ENCODE peak calls at places on chromosomes 2 and 18, in seven cellular contexts. V, Q, K, Y, X, B and M are unnamed samples. For H3K36me3, the result is how much of the 10 kb centered on the place peaks cover.

GRCh38 chr2:135916232-135916631 is 40.0 kb upstream of the MCM6 start:
- DNase-seq in V (no peak), Q (peak), K (peak), Y (no peak), X (no peak), B (peak), M (no peak)

GRCh38 chr2:204696124-204696523 is 150.8 kb downstream of the PARD3B start:
- DNase-seq in V (no peak), Q (no peak), K (no peak), Y (no peak), X (no peak), B (no peak), M (no peak)

GRCh38 chr18:50631831-50632285 is 72.0 kb downstream of the MAPK4 start:
- DNase-seq in V (no peak), Q (no peak), K (no peak), Y (no peak), X (peak), B (no peak), M (no peak)

GRCh38 chr2:103959174-103960125 is 894.5 kb upstream of the POU3F3 start:
- DNase-seq in V (peak), Q (peak), K (no peak), Y (no peak), X (no peak), B (no peak), M (peak)

GRCh38 chr2:196718394-196718793 is 78.9 kb downstream of the CCDC150 start:
- DNase-seq in V (no peak), Q (no peak), K (no peak), Y (no peak), X (no peak), B (no peak), M (no peak)

GRCh38 chr2:235936493-235936892 is 231.7 kb downstream of the GBX2 start:
- DNase-seq in V (no peak), Q (no peak), K (no peak), Y (no peak), X (no peak), B (no peak), M (no peak)

GRCh38 chr2:63081404-63081803 is 30.8 kb downstream of the OTX1 start:
- DNase-seq in V (no peak), Q (no peak), K (no peak), Y (no peak), X (no peak), B (no peak), M (no peak)

GRCh38 chr2:138814123-138814883 is 34.1 kb upstream of the NXPH2 start:
- DNase-seq in V (no peak), Q (no peak), K (no peak), Y (no peak), X (no peak), B (peak), M (no peak)

GRCh38 chr2:240384711-240385450 is 50.6 kb upstream of the GPC1 start:
- DNase-seq in V (no peak), Q (no peak), K (no peak), Y (peak), X (peak), B (no peak), M (no peak)

GRCh38 chr2:157758586-157758985 is 117.5 kb downstream of the ACVR1 start:
- DNase-seq in V (no peak), Q (no peak), K (no peak), Y (no peak), X (no peak), B (no peak), M (no peak)

GRCh38 chr2:56749152-56749752 is 565.5 kb downstream of the CCDC85A start:
- DNase-seq in V (no peak), Q (no peak), K (no peak), Y (no peak), X (no peak), B (peak), M (no peak)

GRCh38 chr2:62227386-62228075 is 31.6 kb downstream of the B3GNT2 start:
- DNase-seq in V (no peak), Q (no peak), K (no peak), Y (no peak), X (peak), B (no peak), M (no peak)

GRCh38 chr2:118380915-118381653 is 292.8 kb downstream of the INSIG2 start:
- DNase-seq in V (no peak), Q (no peak), K (no peak), Y (no peak), X (no peak), B (no peak), M (no peak)

GRCh38 chr18:76491801-76492668 is 3.0 kb downstream of the ZNF516 start:
- DNase-seq in V (peak), Q (peak), K (peak), Y (peak), X (peak), B (no peak), M (peak)

GRCh38 chr2:41394541-41394940 is 653.3 kb upstream of the PKDCC start:
- DNase-seq in V (no peak), Q (no peak), K (no peak), Y (no peak), X (no peak), B (no peak), M (no peak)

GRCh38 chr2:60468390-60469085 is 84.9 kb downstream of the BCL11A start:
- DNase-seq in V (no peak), Q (no peak), K (no peak), Y (no peak), X (no peak), B (no peak), M (no peak)

GRCh38 chr2:72023678-72024390 is 123.8 kb downstream of the CYP26B1 start:
- DNase-seq in V (no peak), Q (no peak), K (no peak), Y (no peak), X (no peak), B (no peak), M (no peak)

GRCh38 chr2:74186038-74186437 is 7.4 kb upstream of the MOB1A start:
- DNase-seq in V (no peak), Q (peak), K (no peak), Y (peak), X (peak), B (no peak), M (no peak)

GRCh38 chr18:33870059-33870458 is 292.0 kb downstream of the ASXL3 start:
- DNase-seq in V (no peak), Q (no peak), K (no peak), Y (no peak), X (no peak), B (no peak), M (no peak)

GRCh38 chr2:198073253-198073652 is 268.9 kb downstream of the PLCL1 start:
- DNase-seq in V (no peak), Q (no peak), K (no peak), Y (no peak), X (no peak), B (no peak), M (no peak)

GRCh38 chr2:44168684-44169154 is at the start of gene PPM1B:
- DNase-seq in V (peak), Q (peak), K (peak), Y (peak), X (peak), B (no peak), M (no peak)

GRCh38 chr2:217065695-217066405 is 206.0 kb upstream of the TNP1 start:
- DNase-seq in V (no peak), Q (no peak), K (no peak), Y (no peak), X (no peak), B (no peak), M (no peak)

GRCh38 chr2:150653351-150653750 is 165.9 kb upstream of the RND3 start:
- DNase-seq in V (no peak), Q (no peak), K (no peak), Y (no peak), X (no peak), B (no peak), M (no peak)

GRCh38 chr18:6009751-6010150 is 114.4 kb upstream of the TMEM200C start:
- DNase-seq in V (no peak), Q (no peak), K (no peak), Y (no peak), X (no peak), B (no peak), M (no peak)

GRCh38 chr2:234048049-234048448 is 2.5 kb upstream of the SPP2 start:
- DNase-seq in V (no peak), Q (no peak), K (no peak), Y (no peak), X (no peak), B (no peak), M (no peak)

GRCh38 chr18:61569176-61569892 is 236.1 kb downstream of the CDH20 start:
- DNase-seq in V (no peak), Q (no peak), K (no peak), Y (no peak), X (no peak), B (no peak), M (no peak)

GRCh38 chr18:58942486-58942885 is 77.8 kb downstream of the ZNF532 start:
- DNase-seq in V (peak), Q (no peak), K (no peak), Y (no peak), X (no peak), B (no peak), M (no peak)

GRCh38 chr2:46794693-46795317 is 120.8 kb downstream of the MCFD2 start:
- DNase-seq in V (no peak), Q (no peak), K (no peak), Y (no peak), X (no peak), B (no peak), M (no peak)

GRCh38 chr2:80527119-80527518 is 222.6 kb upstream of the LRRTM1 start:
- DNase-seq in V (no peak), Q (no peak), K (no peak), Y (no peak), X (no peak), B (no peak), M (no peak)

GRCh38 chr2:196482119-196483065 is 157.1 kb upstream of the CCDC150 start:
- DNase-seq in V (no peak), Q (no peak), K (no peak), Y (no peak), X (no peak), B (no peak), M (no peak)

GRCh38 chr2:30209227-30209626 is 22.1 kb upstream of the LBH start:
- DNase-seq in V (no peak), Q (no peak), K (no peak), Y (no peak), X (no peak), B (no peak), M (no peak)

GRCh38 chr2:170713280-170714155 is 1.6 kb upstream of the SP5 start:
- DNase-seq in V (no peak), Q (no peak), K (no peak), Y (no peak), X (no peak), B (no peak), M (no peak)

GRCh38 chr2:32688511-32688910 is 60.7 kb downstream of the TTC27 start:
- DNase-seq in V (no peak), Q (no peak), K (no peak), Y (no peak), X (no peak), B (no peak), M (no peak)

GRCh38 chr2:146806295-146807005 is 1038.4 kb upstream of the ACVR2A start:
- DNase-seq in V (no peak), Q (no peak), K (no peak), Y (no peak), X (no peak), B (no peak), M (no peak)

GRCh38 chr2:10502803-10503107 is 54.6 kb upstream of the ODC1 start:
- DNase-seq in V (no peak), Q (no peak), K (no peak), Y (no peak), X (no peak), B (no peak), M (no peak)

GRCh38 chr2:223306371-223306770 is 254.4 kb downstream of the KCNE4 start:
- DNase-seq in V (no peak), Q (no peak), K (no peak), Y (no peak), X (no peak), B (peak), M (no peak)

DNA sequence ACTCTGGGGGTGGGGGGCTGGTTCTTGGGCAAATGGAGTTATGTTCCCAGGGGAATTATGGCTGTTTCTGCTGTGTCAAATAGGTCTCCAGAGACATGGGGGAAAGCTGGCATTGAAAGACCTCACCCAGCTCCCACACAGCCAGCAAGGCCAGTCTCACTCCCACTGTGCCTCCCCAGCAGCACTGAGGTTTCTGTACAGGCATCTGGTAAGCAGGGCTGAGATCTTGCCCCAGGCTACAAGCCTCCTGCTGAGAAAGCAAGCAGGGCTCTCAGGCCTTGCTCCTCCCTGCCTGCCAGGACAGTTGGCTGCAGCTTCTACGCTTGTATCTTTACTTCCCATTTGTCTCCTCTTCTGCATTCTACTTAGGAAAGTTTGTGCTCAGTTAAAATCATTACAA is 50.5 kb upstream of the FHOD3 start:
- DNase-seq in V (no peak), Q (no peak), K (no peak), Y (no peak), X (no peak), B (no peak), M (no peak)
- H3K36me3 ChIP-seq in V (under half), Q (under half), K (under half), Y (under half), X (under half), B (under half), M (under half)

DNA sequence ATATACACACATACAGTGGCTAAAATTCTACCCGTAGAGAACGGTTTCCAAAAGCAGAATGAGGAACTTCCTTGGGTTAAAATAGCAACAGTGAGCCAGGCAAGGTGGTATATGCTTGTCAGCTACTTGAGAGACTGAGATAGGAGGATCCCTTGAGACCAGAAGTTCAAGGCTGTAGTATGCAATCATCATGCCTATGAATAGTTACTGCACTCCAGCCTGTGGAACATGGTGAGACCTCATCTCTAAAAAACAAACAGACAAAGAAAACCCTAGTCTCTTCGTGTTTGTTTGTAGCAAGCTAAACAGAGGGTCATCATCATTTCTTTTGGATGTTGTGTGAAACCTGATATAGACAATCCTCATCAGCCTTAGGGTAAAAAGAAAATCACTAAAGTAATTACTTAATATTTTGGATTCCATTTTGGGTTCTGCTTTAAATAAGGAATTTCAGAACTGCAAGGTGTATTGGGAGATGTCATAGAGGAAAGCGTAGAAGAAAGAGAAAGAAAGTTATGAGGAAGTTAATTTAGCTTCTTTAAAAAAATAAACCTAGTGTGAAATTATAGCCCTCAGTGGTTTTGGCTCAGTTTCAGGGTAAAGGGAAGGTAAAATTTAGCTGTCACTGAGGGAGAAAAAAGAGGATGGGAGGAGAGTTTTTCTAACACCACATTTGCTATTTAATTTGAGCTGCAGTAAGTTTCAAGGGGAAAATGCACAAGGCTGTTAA is 46.5 kb downstream of the PLEK start:
- DNase-seq in V (no peak), Q (no peak), K (no peak), Y (no peak), X (no peak), B (no peak), M (no peak)
- TF ChIP-seq POLR2A in V (no peak), Q (no peak), K (no peak), Y (no peak), X (no peak), B (no peak), M (no peak)

DNA sequence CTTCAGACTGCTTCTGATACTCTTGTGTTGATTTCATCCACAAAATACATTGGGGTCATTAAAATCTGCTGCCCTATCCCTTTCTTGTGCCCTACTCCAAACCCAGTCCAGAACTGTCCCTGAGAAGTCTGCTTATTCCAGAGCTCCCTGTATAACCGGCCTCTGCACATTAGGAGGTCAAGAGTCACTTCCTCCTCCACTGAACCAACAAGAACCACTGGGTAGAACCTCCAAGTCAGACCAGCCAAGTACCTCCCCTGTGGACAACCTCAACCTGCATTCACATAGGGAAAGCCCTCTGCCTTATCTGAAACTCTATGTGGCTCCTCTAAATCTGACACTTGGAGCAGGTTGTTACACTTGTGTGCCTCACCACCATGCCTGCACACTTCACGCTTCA is 22.1 kb downstream of the KDSR start:
- DNase-seq in V (peak), Q (no peak), K (no peak), Y (no peak), X (no peak), B (no peak), M (no peak)
- H3K36me3 ChIP-seq in V (under half), Q (under half), K (under half), Y (under half), X (under half), B (under half), M (under half)

GRCh38 chr2:237485844-237486243 is 1.2 kb upstream of the MLPH start:
- DNase-seq in V (no peak), Q (no peak), K (no peak), Y (no peak), X (no peak), B (no peak), M (no peak)

GRCh38 chr2:237485304-237485703 is 1.7 kb upstream of the MLPH start:
- DNase-seq in V (no peak), Q (no peak), K (no peak), Y (no peak), X (no peak), B (no peak), M (no peak)

GRCh38 chr2:237486819-237487448 is at the start of gene MLPH:
- DNase-seq in V (peak), Q (no peak), K (peak), Y (peak), X (no peak), B (no peak), M (peak)

GRCh38 chr2:237487496-237487895 is 445 bp downstream of the MLPH start:
- DNase-seq in V (peak), Q (no peak), K (no peak), Y (peak), X (no peak), B (no peak), M (no peak)

GRCh38 chr2:237486334-237486818 is 675 bp upstream of the MLPH start:
- DNase-seq in V (peak), Q (no peak), K (no peak), Y (peak), X (no peak), B (no peak), M (no peak)
- TF ChIP-seq POLR2A in V (no peak), Q (no peak), K (no peak), Y (no peak), X (no peak), B (no peak), M (no peak)

GRCh38 chr2:215358891-215359575 is 47.2 kb downstream of the ATIC start:
- DNase-seq in V (no peak), Q (no peak), K (no peak), Y (no peak), X (no peak), B (no peak), M (no peak)

GRCh38 chr2:215357660-215358059 is 45.8 kb downstream of the ATIC start:
- DNase-seq in V (no peak), Q (no peak), K (no peak), Y (no peak), X (no peak), B (no peak), M (no peak)

GRCh38 chr2:215359576-215359922 is 47.7 kb downstream of the ATIC start:
- DNase-seq in V (no peak), Q (no peak), K (no peak), Y (no peak), X (no peak), B (no peak), M (no peak)

GRCh38 chr2:215356948-215357461 is 45.1 kb downstream of the ATIC start:
- DNase-seq in V (no peak), Q (no peak), K (no peak), Y (no peak), X (no peak), B (no peak), M (no peak)

GRCh38 chr2:215358312-215358845 is 46.5 kb downstream of the ATIC start:
- DNase-seq in V (no peak), Q (no peak), K (no peak), Y (no peak), X (no peak), B (no peak), M (no peak)
- H3K36me3 ChIP-seq in V (under half), Q (under half), K (under half), Y (under half), X (under half), B (under half), M (under half)

DNA sequence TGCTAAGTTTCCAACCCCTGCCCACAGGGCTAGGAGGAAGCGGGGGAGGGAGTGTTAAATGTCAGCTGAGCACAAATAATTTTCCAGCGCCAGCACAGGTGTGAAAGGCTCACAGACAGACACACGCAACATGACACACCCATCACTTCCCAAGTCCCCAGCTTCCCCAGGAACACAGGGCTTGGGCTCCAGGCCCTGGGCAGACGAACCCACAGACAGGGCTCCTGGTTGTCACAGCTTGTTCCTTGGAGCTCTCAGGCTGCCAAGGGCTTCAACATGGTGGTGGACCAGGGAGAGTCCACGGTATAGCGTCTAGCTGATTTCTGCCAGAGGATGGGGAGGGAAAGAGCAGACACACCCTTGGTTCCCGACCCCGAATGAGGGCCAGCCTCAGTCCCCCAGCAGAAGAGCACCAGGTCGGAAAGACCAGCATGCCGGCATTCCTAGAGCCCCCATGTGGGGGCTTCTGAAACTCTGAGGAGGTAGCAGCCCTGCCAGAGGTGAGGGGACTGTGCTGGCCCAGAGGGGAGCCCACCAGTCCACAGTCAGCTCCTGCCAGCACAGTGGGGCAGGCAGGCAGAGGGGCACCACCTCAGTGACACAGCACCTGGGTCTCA is 1.9 kb downstream of the DUSP2 start:
- DNase-seq in V (no peak), Q (no peak), K (no peak), Y (peak), X (peak), B (no peak), M (no peak)
- TF ChIP-seq POLR2A in V (no peak), Q (no peak), K (no peak), Y (no peak), X (no peak), B (no peak), M (no peak)

GRCh38 chr2:27069961-27070618 is 1.4 kb downstream of the OST4 start:
- DNase-seq in V (no peak), Q (no peak), K (no peak), Y (peak), X (peak), B (no peak), M (no peak)
- H3K36me3 ChIP-seq in V (under half), Q (under half), K (under half), Y (under half), X (under half), B (under half), M (under half)